ENCODE peak calls at places on chromosomes 12 and 14, in four cellular contexts. Y is activated T-cell treated with anti-CD3 and anti-CD28 coated beads for 1 hour; B is left ventricle myocardium inferior; M is central memory CD4-positive, alpha-beta T cell. E is an unnamed sample.

GRCh38 chr14:19878029-19878642 is 3.2 kb downstream of the OR4K2 start:
- DNase-seq in M (peak), B (no peak), Y (no peak), E (no peak)

GRCh38 chr14:106200539-106201310 is 674.3 kb downstream of the TMEM121 start:
- DNase-seq in B (no peak), Y (no peak), M (no peak), E (no peak)

GRCh38 chr12:46554461-46554860 is 181.9 kb upstream of the SLC38A2 start:
- DNase-seq in Y (no peak), M (no peak), B (no peak), E (no peak)

GRCh38 chr12:87254371-87255030 is 774.7 kb downstream of the C12orf50 start:
- DNase-seq in M (no peak), B (no peak), Y (no peak), E (no peak)

GRCh38 chr12:106759526-106760183 is 14.8 kb upstream of the RIC8B start:
- DNase-seq in Y (no peak), B (no peak), M (no peak), E (no peak)

GRCh38 chr12:98909749-98910148 is 264.7 kb downstream of the APAF1 start:
- DNase-seq in M (no peak), B (no peak), Y (no peak), E (no peak)

GRCh38 chr14:92040431-92041040 is 677 bp upstream of the TRIP11 start:
- DNase-seq in M (no peak), B (no peak), Y (no peak), E (no peak)

GRCh38 chr14:69715725-69716482 is 51.0 kb upstream of the SRSF5 start:
- DNase-seq in Y (no peak), B (peak), M (peak), E (no peak)

GRCh38 chr14:99136047-99136400 is 136.0 kb downstream of the BCL11B start:
- DNase-seq in M (no peak), B (no peak), Y (no peak), E (no peak)

GRCh38 chr12:117282490-117282889 is 78.9 kb downstream of the NOS1 start:
- DNase-seq in M (no peak), Y (no peak), B (no peak), E (no peak)

GRCh38 chr12:75656210-75656609 is 144.8 kb upstream of the KRR1 start:
- DNase-seq in B (no peak), Y (no peak), M (no peak), E (no peak)

GRCh38 chr12:117342682-117343081 is 18.7 kb downstream of the NOS1 start:
- DNase-seq in Y (no peak), M (no peak), B (no peak), E (no peak)

GRCh38 chr14:104105071-104105821 is 19.7 kb downstream of the ASPG start:
- DNase-seq in Y (no peak), M (no peak), B (peak), E (no peak)

GRCh38 chr14:101004954-101005353 is 101.4 kb upstream of the RTL1 start:
- DNase-seq in M (no peak), Y (no peak), B (no peak), E (no peak)

E was measured in stimulated activated naive B cell treated with anti-CD40 and anti-IgM and Interleukin-4, amounts not matched to agents 10 μg/mL and 1 μg/mL and 100 μg/mL, for 72 hours.